ENCODE peak calls at places on chromosomes 6 and 20, in four cellular contexts. U, F, H and M are unnamed samples.
A peak's percentile ranks its signal among the peaks of the same experiment; 100 is the strongest.

GRCh38 chr20:36349384-36350170 is 43.4 kb downstream of the DLGAP4 start:
- DNase-seq in F (no peak), U (no peak), H (no peak), M (no peak)

GRCh38 chr6:99130897-99131873 is 183.4 kb upstream of the FBXL4 start:
- DNase-seq in H (no peak), F (no peak), U (no peak), M (no peak)

GRCh38 chr6:170524188-170524535 is 28.9 kb downstream of the PSMB1 start:
- DNase-seq in U (no peak), F (no peak), H (no peak), M (no peak)

GRCh38 chr6:99434702-99435530 is 9.8 kb upstream of the PNISR start:
- DNase-seq in F (no peak), H (no peak), U (no peak), M (peak; percentile 39)

GRCh38 chr6:113488061-113488460 is 369.1 kb upstream of the MARCKS start:
- DNase-seq in H (no peak), F (no peak), U (no peak), M (no peak)

GRCh38 chr20:669573-669972 is 6.0 kb downstream of the SCRT2 start:
- DNase-seq in F (no peak), U (no peak), H (no peak), M (no peak)

GRCh38 chr6:151440930-151441329 is 11.0 kb downstream of the RMND1 start:
- DNase-seq in F (no peak), H (no peak), U (no peak), M (no peak)

GRCh38 chr20:1376007-1376406 is 16.8 kb downstream of the FKBP1A start:
- DNase-seq in F (no peak), H (no peak), U (no peak), M (no peak)

GRCh38 chr6:147853574-147853973 is 345.1 kb downstream of the SAMD5 start:
- DNase-seq in H (no peak), U (no peak), F (no peak), M (no peak)

GRCh38 chr6:41200901-41201783 is at the start of gene TREML2:
- DNase-seq in U (no peak), H (no peak), F (no peak), M (no peak)

GRCh38 chr6:142871910-142872331 is 73.1 kb downstream of the HIVEP2 start:
- DNase-seq in H (no peak), F (peak; percentile 97), U (no peak), M (peak; percentile 48)

GRCh38 chr20:41159547-41159946 is 22.2 kb downstream of the PLCG1 start:
- DNase-seq in H (no peak), U (no peak), F (no peak), M (no peak)

GRCh38 chr6:119873107-119873506 is 523.5 kb upstream of the MAN1A1 start:
- DNase-seq in H (no peak), U (no peak), F (no peak), M (no peak)

GRCh38 chr6:125798734-125799510 is 8.2 kb downstream of the NCOA7 start:
- DNase-seq in F (no peak), H (no peak), U (no peak), M (no peak)
- TF ChIP-seq CTCF in F (no peak), H (no peak), U (no peak), M (no peak)

GRCh38 chr6:136086686-136087085 is 163.4 kb downstream of the MTFR2 start:
- DNase-seq in U (no peak), F (no peak), H (no peak), M (no peak)

GRCh38 chr6:136087986-136088385 is 162.1 kb downstream of the MTFR2 start:
- DNase-seq in H (no peak), F (peak; percentile 40), U (no peak), M (no peak)

GRCh38 chr6:136083540-136083939 is 166.6 kb downstream of the MTFR2 start:
- DNase-seq in F (no peak), U (no peak), H (no peak), M (no peak)

GRCh38 chr6:136084403-136084802 is 165.7 kb downstream of the MTFR2 start:
- DNase-seq in F (no peak), H (no peak), U (no peak), M (no peak)

GRCh38 chr6:136085370-136086115 is 164.6 kb downstream of the MTFR2 start:
- DNase-seq in H (no peak), F (no peak), U (no peak), M (no peak)
- TF ChIP-seq CTCF in H (no peak), F (no peak), U (no peak), M (no peak)

GRCh38 chr6:74870403-74870802 is 335.4 kb downstream of the COL12A1 start:
- DNase-seq in U (no peak), H (no peak), F (peak; percentile 49), M (no peak)
- TF ChIP-seq CTCF in U (no peak), H (peak; percentile 14), F (peak; percentile 37), M (no peak)

GRCh38 chr20:3660262-3661059 is 2.7 kb downstream of the GFRA4 start:
- DNase-seq in U (no peak), F (no peak), H (no peak), M (no peak)
- TF ChIP-seq CTCF in U (no peak), F (no peak), H (no peak), M (no peak)

DNA sequence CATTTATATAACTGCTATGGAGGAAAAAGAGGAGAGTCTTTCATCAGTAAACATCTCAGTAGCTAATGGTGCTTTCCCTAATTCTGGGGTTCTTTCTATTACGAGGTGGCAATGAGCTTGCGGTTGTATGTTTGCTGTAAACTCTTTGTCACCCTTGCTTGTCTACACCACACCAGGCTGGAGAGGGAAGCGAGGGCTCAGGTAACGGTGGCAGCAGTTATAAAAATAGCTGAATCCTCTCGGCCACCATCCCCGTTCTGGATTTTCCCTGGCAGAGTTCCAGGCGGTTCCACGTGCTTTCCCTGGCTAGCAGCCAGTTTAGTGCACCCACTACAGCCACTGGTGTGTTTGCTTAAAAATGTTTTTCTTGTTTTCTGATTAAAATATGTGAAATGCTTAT is 39.0 kb downstream of the MAS1 start:
- DNase-seq in F (no peak), U (peak; percentile 44), H (no peak), M (peak; percentile 38)
- TF ChIP-seq CTCF in F (no peak), U (no peak), H (no peak), M (no peak)

GRCh38 chr6:19712012-19712688 is 125.0 kb upstream of the ID4 start:
- DNase-seq in F (no peak), U (no peak), H (no peak), M (no peak)
- TF ChIP-seq CTCF in F (no peak), U (no peak), H (no peak), M (no peak)

GRCh38 chr6:106279179-106279578 is 46.4 kb downstream of the ATG5 start:
- DNase-seq in U (no peak), H (no peak), F (peak; percentile 52), M (no peak)
- TF ChIP-seq CTCF in U (no peak), H (no peak), F (no peak), M (no peak)

GRCh38 chr20:18284805-18285533 is 3.4 kb upstream of the ZNF133 start:
- DNase-seq in U (no peak), H (no peak), F (no peak), M (no peak)

GRCh38 chr20:18287546-18287914 is 797 bp upstream of the ZNF133 start:
- DNase-seq in F (no peak), H (peak; percentile 18), U (no peak), M (no peak)

GRCh38 chr20:18288748-18289705 is 700 bp downstream of the ZNF133 start:
- DNase-seq in U (peak; percentile 30), H (no peak), F (peak; percentile 17), M (peak; percentile 28)

DNA sequence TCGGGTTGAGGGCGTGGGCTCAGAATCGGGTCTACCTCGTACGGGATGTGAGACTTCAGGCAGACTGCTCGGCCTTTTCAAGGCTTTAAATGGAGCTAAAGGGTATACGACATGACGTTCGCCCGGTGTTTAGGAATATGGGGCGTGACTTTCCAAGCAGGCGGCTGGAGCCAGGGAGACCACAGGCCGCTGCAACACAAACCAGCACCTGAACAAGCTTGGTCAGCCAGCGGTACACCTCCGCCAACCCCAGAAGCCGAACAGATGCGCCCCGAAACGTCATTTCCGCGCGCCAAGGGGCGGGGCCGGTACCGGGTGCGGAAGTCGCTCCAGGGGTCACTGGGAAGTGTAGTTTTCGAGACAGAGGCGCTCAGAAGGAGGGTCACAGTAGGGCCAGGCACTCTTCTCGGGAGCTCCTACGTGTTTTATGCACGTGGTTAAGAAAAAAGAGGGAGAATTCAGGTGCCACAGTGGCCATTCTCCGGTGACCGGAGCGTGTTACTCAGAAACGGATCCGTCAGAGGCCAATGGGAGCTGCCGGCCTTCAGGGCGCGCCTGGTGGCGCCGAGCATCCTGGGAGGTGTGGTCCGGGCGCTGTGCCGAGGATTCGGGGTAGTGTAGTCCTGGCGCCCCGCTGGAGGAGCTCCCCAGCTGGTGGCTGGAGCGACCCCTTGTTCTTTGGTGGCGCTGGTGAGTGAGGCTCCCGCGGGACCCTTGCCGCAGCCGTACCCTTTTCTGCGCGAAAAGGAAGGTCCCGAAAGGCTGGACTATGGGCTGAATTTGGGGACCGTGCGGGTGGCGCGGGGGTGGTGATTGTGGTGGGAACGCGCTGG is at the start of gene ZNF133:
- DNase-seq in U (peak; percentile 97), F (peak; percentile 93), H (peak; percentile 98), M (peak; percentile 94)
- TF ChIP-seq CTCF in U (no peak), F (peak; percentile 20), H (no peak), M (no peak)

GRCh38 chr6:157615411-157615763 is 207.7 kb upstream of the SNX9 start:
- DNase-seq in F (no peak), U (no peak), H (no peak), M (no peak)
- TF ChIP-seq CTCF in F (peak; percentile 22), U (no peak), H (peak; percentile 22), M (no peak)

GRCh38 chr20:51385941-51386530 is 156.5 kb downstream of the NFATC2 start:
- DNase-seq in F (peak; percentile 38), H (no peak), U (no peak), M (peak; percentile 52)
- TF ChIP-seq CTCF in F (peak; percentile 83), H (peak; percentile 73), U (peak; percentile 38), M (peak; percentile 51)